ENCODE peak calls at places on chromosomes 7 and 10, in seven cellular contexts. M is IMR-90; K is CD8-positive, alpha-beta memory T cell; P is left cardiac atrium; O is osteocyte; L is cardiac fibroblast; U is NCI-H1048. B is an unnamed sample.

GRCh38 chr7:96484091-96484490 is 162.2 kb upstream of the SLC25A13 start:
- DNase-seq in M (no peak), K (no peak), P (no peak), O (no peak), L (no peak), U (no peak), B (no peak)

GRCh38 chr7:129828989-129829676 is 123.6 kb downstream of the UBE2H start:
- DNase-seq in M (no peak), K (no peak), P (no peak), O (no peak), L (no peak), U (no peak), B (peak)

GRCh38 chr7:55574062-55574717 is 1.9 kb upstream of the VOPP1 start:
- DNase-seq in M (peak), K (peak), P (no peak), O (no peak), L (peak), U (no peak), B (peak)

GRCh38 chr7:82284936-82285519 is 158.5 kb downstream of the CACNA2D1 start:
- DNase-seq in M (no peak), K (no peak), P (no peak), O (no peak), L (no peak), U (no peak), B (no peak)

GRCh38 chr7:133873187-133873586 is 254.0 kb upstream of the LRGUK start:
- DNase-seq in M (no peak), K (no peak), P (no peak), O (no peak), L (no peak), U (no peak), B (no peak)

GRCh38 chr7:75858430-75858829 is 20.4 kb upstream of the RHBDD2 start:
- DNase-seq in M (no peak), K (no peak), P (no peak), O (no peak), L (no peak), U (no peak), B (no peak)

GRCh38 chr7:106870983-106871410 is 5.9 kb downstream of the PIK3CG start:
- DNase-seq in M (peak), K (no peak), P (no peak), O (no peak), L (no peak), U (no peak), B (no peak)

GRCh38 chr7:135939-136338 is 56.4 kb upstream of the FAM20C start:
- DNase-seq in M (no peak), K (no peak), P (no peak), O (peak), L (no peak), U (no peak), B (no peak)

GRCh38 chr7:157480651-157481050 is 143.8 kb downstream of the DNAJB6 start:
- DNase-seq in M (no peak), K (no peak), P (no peak), O (peak), L (no peak), U (no peak), B (no peak)

GRCh38 chr10:69068549-69068948 is 19.4 kb upstream of the SRGN start:
- DNase-seq in M (no peak), K (no peak), P (no peak), O (no peak), L (peak), U (no peak), B (no peak)

GRCh38 chr10:67837519-67838314 is at the start of gene DNAJC12:
- DNase-seq in M (peak), K (peak), P (no peak), O (no peak), L (peak), U (no peak), B (peak)

GRCh38 chr10:3364768-3365480 is 192.3 kb upstream of the PITRM1 start:
- DNase-seq in M (no peak), K (no peak), P (no peak), O (no peak), L (no peak), U (no peak), B (no peak)

GRCh38 chr10:70381491-70382421 is 669 bp downstream of the LRRC20 start:
- DNase-seq in M (peak), K (no peak), P (peak), O (no peak), L (peak), U (peak), B (peak)

GRCh38 chr10:48580236-48580635 is 24.6 kb downstream of the ARHGAP22 start:
- DNase-seq in M (no peak), K (no peak), P (no peak), O (peak), L (no peak), U (no peak), B (no peak)

GRCh38 chr7:140867467-140868314 is 57.0 kb downstream of the BRAF start:
- DNase-seq in M (no peak), K (no peak), P (no peak), O (no peak), L (no peak), U (no peak), B (no peak)

GRCh38 chr7:50621932-50622587 is 56.9 kb upstream of the DDC start:
- DNase-seq in M (no peak), K (no peak), P (peak), O (no peak), L (peak), U (no peak), B (no peak)

GRCh38 chr7:112869111-112869774 is 79.0 kb upstream of the TMEM168 start:
- DNase-seq in M (peak), K (peak), P (no peak), O (no peak), L (peak), U (peak), B (peak)

GRCh38 chr7:103114576-103115008 is 34.3 kb downstream of the NAPEPLD start:
- DNase-seq in M (no peak), K (no peak), P (no peak), O (no peak), L (no peak), U (no peak), B (no peak)

GRCh38 chr10:109650228-109650627 is 273.1 kb downstream of the XPNPEP1 start:
- DNase-seq in M (no peak), K (no peak), P (no peak), O (no peak), L (no peak), U (no peak), B (no peak)

GRCh38 chr10:7152982-7153381 is 257.9 kb downstream of the SFMBT2 start:
- DNase-seq in M (no peak), K (no peak), P (no peak), O (no peak), L (no peak), U (no peak), B (no peak)

GRCh38 chr10:27360581-27361172 is 120.1 kb upstream of the ACBD5 start:
- DNase-seq in M (peak), K (peak), P (peak), O (peak), L (peak), U (peak), B (peak)

GRCh38 chr10:47294501-47294900 is 5.5 kb upstream of the GDF10 start:
- DNase-seq in M (no peak), K (no peak), P (no peak), O (peak), L (no peak), U (no peak), B (no peak)

GRCh38 chr10:113094114-113094486 is 144.1 kb downstream of the TCF7L2 start:
- DNase-seq in M (peak), K (no peak), P (no peak), O (no peak), L (peak), U (no peak), B (no peak)

GRCh38 chr7:135743907-135744789 is 4.5 kb downstream of the FAM180A start:
- DNase-seq in M (peak), K (no peak), P (peak), O (no peak), L (peak), U (no peak), B (no peak)

GRCh38 chr10:24034571-24034970 is 174.4 kb upstream of the KIAA1217 start:
- DNase-seq in M (no peak), K (no peak), P (no peak), O (no peak), L (no peak), U (no peak), B (no peak)

GRCh38 chr7:47743898-47744612 is 162.1 kb upstream of the TNS3 start:
- DNase-seq in M (no peak), K (no peak), P (no peak), O (peak), L (peak), U (no peak), B (no peak)

GRCh38 chr10:42933454-42934340 is 143.2 kb upstream of the RET start:
- DNase-seq in M (peak), K (peak), P (no peak), O (no peak), L (peak), U (no peak), B (peak)

GRCh38 chr7:100077205-100077604 is 4.3 kb downstream of the ZNF3 start:
- DNase-seq in M (no peak), K (no peak), P (no peak), O (no peak), L (no peak), U (no peak), B (no peak)

GRCh38 chr10:112663181-112663879 is 216.3 kb downstream of the VTI1A start:
- DNase-seq in M (peak), K (no peak), P (no peak), O (no peak), L (peak), U (no peak), B (no peak)

GRCh38 chr7:34675749-34676374 is 17.8 kb downstream of the NPSR1 start:
- DNase-seq in M (no peak), K (no peak), P (no peak), O (no peak), L (peak), U (no peak), B (peak)

GRCh38 chr7:409344-410281 is 110.0 kb downstream of the PDGFA start:
- DNase-seq in M (no peak), K (no peak), P (peak), O (no peak), L (no peak), U (no peak), B (no peak)

GRCh38 chr7:148084138-148084537 is 506.4 kb upstream of the C7orf33 start:
- DNase-seq in M (peak), K (no peak), P (peak), O (no peak), L (peak), U (peak), B (peak)

GRCh38 chr7:121032645-121033460 is 44.3 kb downstream of the CPED1 start:
- DNase-seq in M (peak), K (no peak), P (no peak), O (no peak), L (no peak), U (no peak), B (no peak)

GRCh38 chr7:86815556-86815955 is 171.8 kb downstream of the GRM3 start:
- DNase-seq in M (no peak), K (no peak), P (no peak), O (no peak), L (no peak), U (no peak), B (no peak)

GRCh38 chr10:113003032-113003431 is 53.0 kb downstream of the TCF7L2 start:
- DNase-seq in M (no peak), K (no peak), P (no peak), O (no peak), L (no peak), U (no peak), B (no peak)

GRCh38 chr7:36289833-36290661 is 99.6 kb upstream of the ANLN start:
- DNase-seq in M (no peak), K (no peak), P (no peak), O (no peak), L (no peak), U (no peak), B (no peak)

GRCh38 chr10:122875843-122876492 is 3.4 kb downstream of the FAM24B start:
- DNase-seq in M (no peak), K (no peak), P (no peak), O (no peak), L (no peak), U (no peak), B (no peak)

GRCh38 chr10:4586756-4587155 is 239.3 kb upstream of the AKR1E2 start:
- DNase-seq in M (peak), K (no peak), P (no peak), O (no peak), L (peak), U (no peak), B (no peak)

GRCh38 chr7:75740846-75741497 is 2.2 kb upstream of the HIP1 start:
- DNase-seq in M (no peak), K (no peak), P (peak), O (no peak), L (peak), U (no peak), B (no peak)